ENCODE peak calls at places on chromosome 12, in eight cellular contexts. K is GM12865, H is uterus, I is heart left ventricle, Y is tibial nerve, T is body of pancreas, D is cardiac fibroblast, N is MM.1S. L is an unnamed sample.

GRCh38 chr12:127362121-127362520 is 904.8 kb upstream of the TMEM132C start:
- DNase-seq in K (no peak), H (no peak), I (no peak), Y (no peak), T (no peak), D (no peak), N (no peak), L (no peak)

GRCh38 chr12:28367326-28367725 is 177.1 kb downstream of the CCDC91 start:
- DNase-seq in K (no peak), H (no peak), I (no peak), Y (no peak), T (no peak), D (no peak), N (no peak), L (no peak)

GRCh38 chr12:13085968-13086686 is 17.3 kb downstream of the GSG1 start:
- DNase-seq in K (no peak), H (no peak), I (no peak), Y (no peak), T (no peak), D (peak; percentile 25), N (no peak), L (no peak)

GRCh38 chr12:104050436-104050835 is 449 bp upstream of the GLT8D2 start:
- DNase-seq in K (no peak), H (no peak), I (no peak), Y (no peak), T (no peak), D (no peak), N (no peak), L (no peak)

GRCh38 chr12:101050631-101051030 is 159.4 kb downstream of the SLC5A8 start:
- DNase-seq in K (no peak), H (no peak), I (no peak), Y (no peak), T (no peak), D (no peak), N (no peak), L (no peak)

GRCh38 chr12:85531345-85531744 is 251.3 kb downstream of the ALX1 start:
- DNase-seq in K (peak; percentile 65), H (no peak), I (no peak), Y (no peak), T (no peak), D (no peak), N (peak; percentile 53), L (no peak)

GRCh38 chr12:32400114-32400672 is 835 bp downstream of the FGD4 start:
- DNase-seq in K (no peak), H (no peak), I (no peak), Y (no peak), T (peak; percentile 50), D (no peak), N (peak; percentile 15), L (no peak)

GRCh38 chr12:60257063-60257462 is 661.2 kb downstream of the SLC16A7 start:
- DNase-seq in K (no peak), H (no peak), I (no peak), Y (no peak), T (no peak), D (peak; percentile 68), N (no peak), L (peak; percentile 78)

GRCh38 chr12:47231456-47231855 is 151.7 kb upstream of the AMIGO2 start:
- DNase-seq in K (no peak), H (no peak), I (no peak), Y (no peak), T (no peak), D (no peak), N (no peak), L (no peak)

GRCh38 chr12:65004270-65004669 is 116.8 kb downstream of the WIF1 start:
- DNase-seq in K (no peak), H (no peak), I (no peak), Y (no peak), T (no peak), D (no peak), N (no peak), L (no peak)

GRCh38 chr12:54723653-54724256 is 75.6 kb upstream of the DCD start:
- DNase-seq in K (peak; percentile 53), H (no peak), I (no peak), Y (no peak), T (no peak), D (peak; percentile 20), N (peak; percentile 64), L (no peak)

GRCh38 chr12:24742378-24742777 is 206.5 kb downstream of the BCAT1 start:
- DNase-seq in K (peak; percentile 84), H (no peak), I (peak; percentile 40), Y (no peak), T (no peak), D (no peak), N (no peak), L (no peak)

GRCh38 chr12:64457036-64457435 is 5.1 kb downstream of the TBK1 start:
- DNase-seq in K (no peak), H (no peak), I (no peak), Y (no peak), T (no peak), D (peak; percentile 26), N (no peak), L (no peak)

GRCh38 chr12:15497621-15498285 is 175.4 kb downstream of the PTPRO start:
- DNase-seq in K (no peak), H (no peak), I (no peak), Y (no peak), T (no peak), D (no peak), N (no peak), L (no peak)

GRCh38 chr12:94100254-94100653 is 48.1 kb upstream of the PLXNC1 start:
- DNase-seq in K (no peak), H (peak; percentile 62), I (no peak), Y (no peak), T (no peak), D (no peak), N (no peak), L (no peak)

GRCh38 chr12:108234155-108234554 is 105.0 kb downstream of the CMKLR1 start:
- DNase-seq in K (peak; percentile 32), H (peak; percentile 32), I (peak; percentile 26), Y (no peak), T (no peak), D (peak; percentile 5), N (no peak), L (no peak)

GRCh38 chr12:32454075-32454474 is 54.7 kb downstream of the FGD4 start:
- DNase-seq in K (no peak), H (no peak), I (no peak), Y (no peak), T (no peak), D (peak; percentile 74), N (no peak), L (peak; percentile 78)

DNA sequence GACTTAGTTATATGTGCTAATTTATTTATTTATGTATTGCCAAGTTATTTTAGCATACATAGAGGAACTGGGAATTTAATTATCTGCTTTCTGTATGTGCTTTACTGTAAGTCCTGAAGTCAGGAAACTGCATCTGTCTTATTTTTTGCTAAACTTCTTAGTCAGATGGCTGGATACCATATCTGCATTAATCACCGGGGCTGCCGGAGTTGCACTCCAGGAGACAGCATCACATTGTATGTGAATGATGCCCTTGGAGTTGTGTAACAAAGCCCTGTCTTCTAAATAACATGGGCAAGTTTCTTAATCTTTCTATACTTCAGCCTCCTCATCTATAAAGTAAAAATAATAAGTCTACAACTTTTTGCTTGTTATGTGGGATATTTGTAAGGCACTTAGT is 96.3 kb downstream of the MON2 start:
- DNase-seq in K (no peak), H (no peak), I (no peak), Y (no peak), T (no peak), D (peak; percentile 64), N (no peak), L (no peak)
- TF ChIP-seq CTCF in K (no peak), H (no peak), I (no peak), Y (no peak), T (no peak), D (no peak), N (no peak), L (no peak)

GRCh38 chr12:124466200-124467128 is 100.9 kb downstream of the NCOR2 start:
- DNase-seq in K (peak; percentile 95), H (no peak), I (peak; percentile 69), Y (no peak), T (no peak), D (peak; percentile 83), N (no peak), L (no peak)
- H3K4me3 ChIP-seq in K (peak overlapping the region; percentile 42), H (no peak overlapping the region), I (no peak overlapping the region), Y (no peak overlapping the region), T (no peak overlapping the region), D (no peak overlapping the region), N (no peak overlapping the region), L (no peak overlapping the region)

DNA sequence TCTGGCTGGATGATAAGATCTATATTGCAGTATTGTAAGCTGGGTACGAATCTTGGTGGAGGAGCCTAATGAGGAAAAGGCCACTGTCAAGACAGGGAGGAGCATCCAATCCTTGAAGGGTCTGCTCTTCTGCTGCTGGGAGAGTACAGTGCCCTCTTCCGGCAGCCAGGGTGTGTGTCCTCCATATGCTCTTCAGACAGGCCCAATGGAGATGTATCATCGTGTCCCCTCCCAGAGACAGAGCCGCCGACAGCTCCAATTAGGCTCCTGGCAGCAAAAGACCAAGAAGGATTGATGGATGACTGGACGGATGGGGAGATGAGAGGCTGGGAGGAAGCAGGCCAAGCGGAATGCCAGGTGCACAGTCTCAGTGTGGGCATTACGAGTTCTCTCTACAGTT is 51.6 kb upstream of the PIWIL1 start:
- DNase-seq in K (no peak), H (no peak), I (no peak), Y (no peak), T (no peak), D (no peak), N (no peak), L (no peak)
- TF ChIP-seq CTCF in K (no peak), H (no peak), I (no peak), Y (no peak), T (no peak), D (no peak), N (no peak), L (no peak)

GRCh38 chr12:69039881-69040280 is 106.9 kb upstream of the CPM start:
- DNase-seq in K (no peak), H (no peak), I (no peak), Y (no peak), T (no peak), D (no peak), N (no peak), L (no peak)

GRCh38 chr12:69036533-69036932 is 103.6 kb upstream of the CPM start:
- DNase-seq in K (no peak), H (no peak), I (no peak), Y (no peak), T (no peak), D (no peak), N (no peak), L (no peak)

GRCh38 chr12:69042970-69043369 is 110.0 kb upstream of the CPM start:
- DNase-seq in K (no peak), H (no peak), I (no peak), Y (no peak), T (no peak), D (no peak), N (no peak), L (no peak)

GRCh38 chr12:69042557-69042956 is 109.6 kb upstream of the CPM start:
- DNase-seq in K (no peak), H (no peak), I (no peak), Y (no peak), T (no peak), D (no peak), N (no peak), L (no peak)

DNA sequence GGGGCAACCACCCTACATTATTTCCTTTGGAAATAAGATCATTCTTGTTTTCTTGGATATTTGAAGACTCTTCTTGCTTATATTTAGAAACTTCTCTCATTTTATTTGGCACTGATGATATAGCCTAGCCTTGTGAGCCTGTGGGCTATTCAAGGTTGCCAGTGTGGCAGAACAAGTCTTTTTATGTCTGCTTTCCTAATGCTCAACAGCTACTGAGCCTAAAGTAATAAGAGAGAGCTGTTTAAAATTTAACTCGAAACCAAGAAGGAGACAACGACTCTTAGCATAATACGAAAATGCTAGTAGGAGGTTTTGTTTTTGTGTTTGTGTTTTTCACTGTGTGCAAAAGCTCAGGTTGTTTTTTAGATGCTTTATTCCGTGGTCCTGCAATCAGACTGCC is 104.0 kb upstream of the CPM start:
- DNase-seq in K (no peak), H (no peak), I (no peak), Y (no peak), T (no peak), D (no peak), N (no peak), L (no peak)
- H3K4me3 ChIP-seq in K (no peak overlapping the region), H (no peak overlapping the region), I (no peak overlapping the region), Y (no peak overlapping the region), T (no peak overlapping the region), D (no peak overlapping the region), N (no peak overlapping the region), L (no peak overlapping the region)

L was measured in retinal pigment epithelial cell.